ENCODE peak calls at places on chromosomes 7 and 10, in six cellular contexts. D, S, I, C, A and T are unnamed samples. For H3K4me1, the result is how much of the 10 kb centered on the place peaks cover.

GRCh38 chr7:128168667-128169210 is 72.3 kb upstream of the LEP start:
- DNase-seq in D (no peak), S (peak), I (peak), C (peak), A (peak), T (peak)

GRCh38 chr7:55966851-55967250 is 2.5 kb downstream of the NIPSNAP2 start:
- DNase-seq in D (no peak), S (no peak), I (peak), C (peak), A (no peak), T (no peak)

GRCh38 chr7:158957921-158958471 is 101.6 kb downstream of the DYNC2I1 start:
- DNase-seq in D (no peak), S (peak), I (no peak), C (peak), A (peak), T (no peak)

GRCh38 chr10:70984986-70985719 is 96.8 kb upstream of the PCBD1 start:
- DNase-seq in D (no peak), S (no peak), I (no peak), C (no peak), A (no peak), T (no peak)

GRCh38 chr7:51613911-51614344 is 297.3 kb upstream of the COBL start:
- DNase-seq in D (no peak), S (peak), I (no peak), C (no peak), A (no peak), T (no peak)

GRCh38 chr10:31076589-31076988 is 44.9 kb upstream of the ZNF438 start:
- DNase-seq in D (no peak), S (no peak), I (no peak), C (no peak), A (no peak), T (no peak)

GRCh38 chr7:31096882-31097258 is 44.8 kb downstream of the ADCYAP1R1 start:
- DNase-seq in D (no peak), S (no peak), I (no peak), C (no peak), A (no peak), T (no peak)

GRCh38 chr7:11026452-11027359 is 53.0 kb downstream of the PHF14 start:
- DNase-seq in D (no peak), S (no peak), I (no peak), C (no peak), A (no peak), T (no peak)

GRCh38 chr7:50068026-50068425 is 25.0 kb downstream of the ZPBP start:
- DNase-seq in D (no peak), S (no peak), I (no peak), C (peak), A (peak), T (peak)

GRCh38 chr10:7537126-7537525 is 126.3 kb upstream of the SFMBT2 start:
- DNase-seq in D (no peak), S (no peak), I (no peak), C (no peak), A (no peak), T (no peak)

GRCh38 chr10:124296121-124296812 is 122.5 kb downstream of the OAT start:
- DNase-seq in D (no peak), S (no peak), I (no peak), C (no peak), A (no peak), T (peak)

GRCh38 chr10:133143546-133143945 is 16.5 kb upstream of the KNDC1 start:
- DNase-seq in D (no peak), S (peak), I (no peak), C (no peak), A (no peak), T (no peak)

DNA sequence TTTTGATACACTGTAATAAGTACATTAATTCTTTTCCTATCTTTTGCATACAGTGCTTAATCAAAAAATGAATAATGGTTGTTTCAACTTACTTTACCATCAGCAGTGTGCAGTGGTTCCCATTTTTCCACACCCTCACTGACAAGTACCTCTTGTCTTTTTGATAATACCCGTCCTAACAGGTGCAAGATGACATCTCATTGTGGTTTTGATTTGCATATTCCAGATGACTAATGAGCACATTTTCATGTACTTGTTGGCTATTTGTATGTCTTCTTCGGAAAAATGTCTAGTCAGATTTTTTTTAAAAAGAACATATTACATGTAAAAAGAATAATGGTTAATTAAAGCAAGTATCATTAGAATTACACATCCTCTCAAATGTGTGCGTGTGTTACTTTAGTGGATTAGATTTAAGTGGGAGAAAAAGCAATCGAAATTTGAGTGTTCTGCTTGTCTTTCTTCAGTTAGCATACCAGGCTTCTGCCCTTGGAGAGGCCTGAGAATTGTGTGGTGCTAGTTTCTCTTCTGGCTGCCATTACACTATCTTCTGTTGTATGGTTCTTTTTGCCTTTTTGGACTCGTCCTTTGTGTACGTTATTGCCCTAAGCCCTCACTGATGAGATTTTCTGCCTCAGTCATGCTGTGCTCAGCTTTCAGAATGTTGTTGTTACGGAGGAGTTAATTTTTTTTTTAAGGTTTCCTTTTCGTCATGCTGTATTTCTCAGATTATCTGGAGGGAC is 291.2 kb downstream of the AUTS2 start:
- DNase-seq in D (no peak), S (no peak), I (no peak), C (no peak), A (no peak), T (no peak)
- H3K27ac ChIP-seq in D (no peak), S (no peak), I (no peak), C (no peak), A (no peak), T (no peak)

DNA sequence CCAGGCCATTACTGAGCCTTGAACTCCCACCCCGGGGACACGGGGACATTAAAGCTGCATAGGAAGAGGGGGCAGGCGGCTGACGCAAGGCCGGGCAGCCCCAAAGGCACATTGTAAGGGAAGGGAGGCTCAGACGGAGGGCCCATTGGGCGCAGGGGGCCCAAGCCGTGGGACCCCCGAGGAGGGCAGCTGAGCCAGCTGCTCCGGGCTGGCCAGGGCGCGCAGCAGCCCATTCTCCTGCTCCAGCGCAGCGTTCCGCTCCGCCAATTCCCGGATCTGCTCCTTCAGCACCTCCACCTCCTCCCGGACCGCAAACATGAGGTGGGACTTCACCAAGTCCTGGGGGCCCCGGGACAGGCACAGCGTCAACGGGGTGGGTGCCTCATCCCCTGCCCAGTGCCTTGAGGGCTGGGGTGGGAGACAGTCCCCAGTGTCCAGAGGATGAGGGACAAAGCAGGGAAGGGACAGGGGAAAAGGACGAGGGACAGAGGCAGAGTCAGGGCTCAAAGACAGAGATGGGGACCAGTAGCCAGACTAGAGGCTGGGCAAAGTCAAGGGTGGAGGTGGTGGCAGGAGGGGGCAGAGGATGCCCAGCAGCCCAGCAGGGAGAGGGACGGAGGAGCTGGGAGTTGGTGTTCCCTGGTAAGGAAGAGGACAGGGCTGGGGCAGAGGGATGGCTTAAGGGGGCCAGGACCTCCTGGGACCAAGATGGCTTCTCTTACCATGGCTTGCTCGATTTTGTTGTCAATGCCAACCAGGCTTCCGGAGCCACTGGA is 3.0 kb upstream of the SPACDR start:
- DNase-seq in D (no peak), S (no peak), I (no peak), C (no peak), A (no peak), T (no peak)
- H3K4me1 ChIP-seq in D (under half), S (under half), I (under half), C (under half), A (under half), T (under half)

DNA sequence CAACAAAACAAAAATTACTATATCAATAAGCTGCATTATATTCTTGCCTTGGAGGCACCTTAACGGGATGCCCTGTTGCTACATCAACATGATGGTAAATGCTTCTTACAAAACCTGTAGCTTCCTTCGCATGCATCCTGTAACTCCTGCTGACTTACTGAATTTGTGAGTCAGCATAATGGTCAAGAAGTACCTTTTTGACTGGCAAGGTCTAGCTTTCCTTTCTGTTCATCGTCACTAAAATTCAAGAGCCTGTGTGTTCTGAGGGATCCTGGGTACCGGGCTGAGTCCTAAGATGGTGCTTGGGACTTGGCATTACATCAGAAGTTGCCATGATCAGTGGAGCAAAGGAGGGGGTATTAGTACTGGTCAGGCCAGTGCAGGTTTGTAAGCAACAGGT is 4.9 kb downstream of the PFKFB3 start:
- DNase-seq in D (no peak), S (no peak), I (no peak), C (no peak), A (no peak), T (no peak)
- H3K27ac ChIP-seq in D (no peak), S (no peak), I (peak), C (no peak), A (no peak), T (no peak)

GRCh38 chr10:79292789-79293746 is 54.2 kb upstream of the PPIF start:
- DNase-seq in D (no peak), S (peak), I (no peak), C (no peak), A (no peak), T (no peak)
- H3K4me1 ChIP-seq in D (under half), S (under half), I (under half), C (under half), A (under half), T (under half)

GRCh38 chr7:26162431-26162830 is 10.4 kb downstream of the NFE2L3 start:
- DNase-seq in D (no peak), S (no peak), I (no peak), C (no peak), A (no peak), T (no peak)
- H3K27ac ChIP-seq in D (no peak), S (no peak), I (no peak), C (no peak), A (no peak), T (no peak)

GRCh38 chr7:151721236-151721635 is 155.7 kb downstream of the PRKAG2 start:
- DNase-seq in D (no peak), S (peak), I (no peak), C (no peak), A (no peak), T (no peak)
- H3K4me1 ChIP-seq in D (under half), S (under half), I (under half), C (under half), A (under half), T (half or more)

GRCh38 chr10:118537623-118538022 is 57.8 kb downstream of the PRLHR start:
- DNase-seq in D (no peak), S (no peak), I (no peak), C (no peak), A (no peak), T (no peak)
- H3K27ac ChIP-seq in D (no peak), S (no peak), I (no peak), C (no peak), A (no peak), T (no peak)

DNA sequence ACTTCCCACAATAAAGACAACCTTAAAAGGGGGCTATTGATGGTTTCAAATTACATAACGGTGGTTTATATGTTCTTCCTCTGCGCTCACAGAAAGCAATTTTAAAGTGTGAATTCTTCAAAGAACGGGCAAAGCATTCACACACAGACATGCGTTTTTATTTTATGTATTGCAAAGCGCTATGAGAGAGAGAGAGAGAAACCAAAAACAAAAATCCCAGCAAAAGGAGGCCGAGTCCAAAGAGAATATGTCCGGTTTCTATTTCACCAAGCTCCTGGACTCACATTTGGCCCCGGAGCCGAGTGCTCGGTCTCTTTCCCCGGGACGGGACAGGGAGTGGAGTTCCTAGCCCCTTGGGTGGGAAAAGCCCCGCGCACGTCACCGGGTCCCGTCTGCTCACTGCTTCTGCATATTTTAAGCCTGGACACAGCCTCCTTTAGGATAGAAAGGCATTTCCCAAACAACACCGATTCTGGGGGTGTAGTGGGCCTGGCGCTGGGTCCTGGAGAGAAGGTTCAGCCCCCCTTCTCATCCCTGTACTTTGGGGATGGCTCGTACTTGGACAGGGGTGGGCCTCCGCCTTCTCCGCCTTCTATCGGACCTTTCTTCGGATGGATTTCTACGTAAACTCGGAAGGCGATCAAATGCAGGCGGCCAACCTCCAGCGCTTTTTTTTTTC is 26.9 kb upstream of the VAX1 start:
- DNase-seq in D (no peak), S (no peak), I (no peak), C (no peak), A (no peak), T (no peak)
- H3K4me1 ChIP-seq in D (under half), S (under half), I (under half), C (half or more), A (under half), T (under half)

GRCh38 chr7:77799078-77799964 is 748 bp downstream of the PHTF2 start:
- DNase-seq in D (peak), S (peak), I (peak), C (peak), A (peak), T (peak)

GRCh38 chr7:77800730-77801129 is 2.2 kb downstream of the PHTF2 start:
- DNase-seq in D (no peak), S (no peak), I (no peak), C (no peak), A (no peak), T (no peak)

GRCh38 chr7:77806425-77806824 is 7.9 kb downstream of the PHTF2 start:
- DNase-seq in D (no peak), S (no peak), I (no peak), C (no peak), A (no peak), T (no peak)

GRCh38 chr7:77800158-77800557 is 1.6 kb downstream of the PHTF2 start:
- DNase-seq in D (no peak), S (no peak), I (no peak), C (no peak), A (peak), T (peak)

DNA sequence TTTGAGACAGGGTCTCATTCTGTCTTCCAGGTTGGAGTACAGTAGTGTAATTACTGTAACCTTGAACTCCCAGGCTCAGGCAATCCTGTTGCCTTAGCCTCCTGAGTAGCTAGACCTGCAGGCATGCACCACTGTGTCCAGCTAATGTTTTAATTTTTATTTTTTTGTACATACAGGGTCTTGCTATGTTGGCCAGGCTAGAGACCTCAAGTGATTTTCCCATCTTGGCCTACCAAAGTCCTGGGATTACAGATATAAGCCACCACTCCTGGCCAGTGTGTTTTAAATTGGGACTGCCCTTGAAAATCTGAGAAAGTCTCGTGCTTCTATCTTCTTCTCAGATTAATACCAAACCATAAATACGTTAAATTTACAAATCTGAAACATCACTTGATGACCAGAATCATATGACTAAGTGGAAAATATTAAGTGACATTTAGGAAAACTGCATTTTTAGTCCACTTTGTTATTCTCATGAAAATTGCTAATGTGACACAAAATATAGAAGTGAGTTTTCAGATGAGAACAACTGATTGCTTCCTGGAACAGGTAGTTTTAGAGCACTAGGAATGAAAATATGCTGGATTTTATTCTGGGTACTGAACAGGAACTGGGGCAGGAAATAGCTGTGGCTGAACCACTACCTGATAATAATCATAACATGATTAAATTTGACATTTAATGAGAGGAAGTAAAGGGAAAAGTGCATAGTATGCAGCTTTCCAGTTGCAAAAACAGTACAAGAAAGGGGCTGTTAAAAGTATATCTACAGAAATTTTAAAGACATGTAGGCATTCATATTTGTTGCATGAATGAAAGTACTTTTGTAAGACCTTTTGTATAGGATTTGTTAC is 4.2 kb downstream of the PHTF2 start:
- DNase-seq in D (no peak), S (no peak), I (no peak), C (no peak), A (no peak), T (peak)
- H3K27ac ChIP-seq in D (no peak), S (no peak), I (no peak), C (no peak), A (no peak), T (no peak)

GRCh38 chr7:107172318-107173032 is 3.7 kb downstream of the HBP1 start:
- DNase-seq in D (no peak), S (no peak), I (no peak), C (no peak), A (no peak), T (no peak)
- H3K4me1 ChIP-seq in D (half or more), S (under half), I (half or more), C (half or more), A (under half), T (under half)